ENCODE peak calls at places on chromosomes 11 and 22, in four cellular contexts. Q, N, G and T are unnamed samples.

GRCh38 chr11:89545701-89546100 is 54.5 kb upstream of the NOX4 start:
- DNase-seq in Q (no peak), N (no peak), G (no peak), T (no peak)

GRCh38 chr11:69828276-69828970 is 9.2 kb upstream of the FGF3 start:
- DNase-seq in Q (peak; percentile 81), N (no peak), G (no peak), T (no peak)

GRCh38 chr11:1384206-1384965 is 5.3 kb upstream of the BRSK2 start:
- DNase-seq in Q (no peak), N (peak; percentile 50), G (no peak), T (no peak)

GRCh38 chr11:126355926-126356897 is 726 bp downstream of the ST3GAL4 start:
- DNase-seq in Q (no peak), N (peak; percentile 22), G (peak; percentile 55), T (no peak)

GRCh38 chr11:36214976-36215687 is 74.1 kb downstream of the COMMD9 start:
- DNase-seq in Q (no peak), N (no peak), G (no peak), T (no peak)

GRCh38 chr11:23473782-23474181 is 613.5 kb upstream of the CCDC179 start:
- DNase-seq in Q (no peak), N (no peak), G (no peak), T (no peak)

GRCh38 chr11:130715085-130715932 is 201.0 kb downstream of the SNX19 start:
- DNase-seq in Q (no peak), N (no peak), G (no peak), T (no peak)

GRCh38 chr11:11456896-11457295 is 103.8 kb upstream of the CSNK2A3 start:
- DNase-seq in Q (no peak), N (no peak), G (no peak), T (no peak)

GRCh38 chr11:14764899-14765527 is 121.4 kb downstream of the PDE3B start:
- DNase-seq in Q (no peak), N (peak; percentile 57), G (no peak), T (peak; percentile 81)

GRCh38 chr11:35412285-35412684 is 7.1 kb downstream of the SLC1A2 start:
- DNase-seq in Q (peak; percentile 56), N (no peak), G (no peak), T (no peak)

GRCh38 chr22:47066616-47066905 is 304.1 kb downstream of the TBC1D22A start:
- DNase-seq in Q (no peak), N (no peak), G (no peak), T (no peak)

GRCh38 chr11:128701086-128701485 is 7.2 kb downstream of the FLI1 start:
- DNase-seq in Q (no peak), N (no peak), G (no peak), T (no peak)

GRCh38 chr22:39284983-39285382 is 34.4 kb downstream of the RPL3 start:
- DNase-seq in Q (no peak), N (no peak), G (no peak), T (no peak)

GRCh38 chr22:47187558-47187957 is 425.1 kb downstream of the TBC1D22A start:
- DNase-seq in Q (no peak), N (no peak), G (no peak), T (no peak)

GRCh38 chr11:6258141-6258540 is 1.5 kb upstream of the CCKBR start:
- DNase-seq in Q (peak; percentile 44), N (no peak), G (no peak), T (no peak)

GRCh38 chr22:46761539-46762237 is 762 bp upstream of the TBC1D22A start:
- DNase-seq in Q (peak; percentile 64), N (no peak), G (no peak), T (no peak)

GRCh38 chr11:69443138-69443967 is 38.1 kb upstream of the LINC01488 start:
- DNase-seq in Q (peak; percentile 97), N (peak; percentile 92), G (peak; percentile 93), T (peak; percentile 92)

GRCh38 chr11:13786688-13787087 is 118.2 kb downstream of the FAR1 start:
- DNase-seq in Q (no peak), N (no peak), G (no peak), T (no peak)

GRCh38 chr11:61048368-61049065 is 53.8 kb upstream of the CD5 start:
- DNase-seq in Q (no peak), N (no peak), G (no peak), T (no peak)

GRCh38 chr11:63012450-63013238 is 3.0 kb downstream of the SLC22A8 start:
- DNase-seq in Q (no peak), N (no peak), G (no peak), T (no peak)

GRCh38 chr22:49789289-49790141 is 38.2 kb downstream of the BRD1 start:
- DNase-seq in Q (no peak), N (no peak), G (peak; percentile 65), T (peak; percentile 78)

GRCh38 chr11:129352627-129353026 is 23.0 kb upstream of the BARX2 start:
- DNase-seq in Q (no peak), N (no peak), G (no peak), T (no peak)

GRCh38 chr11:86183694-86184093 is 60.9 kb upstream of the EED start:
- DNase-seq in Q (no peak), N (no peak), G (no peak), T (no peak)

GRCh38 chr22:37747090-37747714 is 50.4 kb downstream of the TRIOBP start:
- DNase-seq in Q (peak; percentile 31), N (no peak), G (peak; percentile 54), T (peak; percentile 70)

GRCh38 chr11:10302744-10303557 is 1.9 kb upstream of the ADM start:
- DNase-seq in Q (peak; percentile 79), N (peak; percentile 54), G (peak; percentile 89), T (peak; percentile 83)

GRCh38 chr11:60706931-60707330 is 7.5 kb downstream of the MS4A8 start:
- DNase-seq in Q (no peak), N (no peak), G (no peak), T (no peak)

GRCh38 chr11:67120881-67121710 is 2.0 kb downstream of the KDM2A start:
- DNase-seq in Q (no peak), N (peak; percentile 58), G (no peak), T (peak; percentile 66)

GRCh38 chr22:32700186-32700882 is 101.2 kb upstream of the TIMP3 start:
- DNase-seq in Q (peak; percentile 36), N (no peak), G (no peak), T (peak; percentile 87)

GRCh38 chr22:40325315-40325714 is 21.0 kb upstream of the ADSL start:
- DNase-seq in Q (no peak), N (no peak), G (no peak), T (no peak)

GRCh38 chr22:45671783-45672563 is at the start of gene ATXN10:
- DNase-seq in Q (peak; percentile 95), N (peak; percentile 80), G (peak; percentile 69), T (peak; percentile 68)

GRCh38 chr11:14267861-14268635 is 90.9 kb downstream of the RRAS2 start:
- DNase-seq in Q (no peak), N (no peak), G (no peak), T (no peak)

GRCh38 chr22:40175571-40176105 is 2.1 kb upstream of the TNRC6B start:
- DNase-seq in Q (no peak), N (no peak), G (no peak), T (no peak)

DNA sequence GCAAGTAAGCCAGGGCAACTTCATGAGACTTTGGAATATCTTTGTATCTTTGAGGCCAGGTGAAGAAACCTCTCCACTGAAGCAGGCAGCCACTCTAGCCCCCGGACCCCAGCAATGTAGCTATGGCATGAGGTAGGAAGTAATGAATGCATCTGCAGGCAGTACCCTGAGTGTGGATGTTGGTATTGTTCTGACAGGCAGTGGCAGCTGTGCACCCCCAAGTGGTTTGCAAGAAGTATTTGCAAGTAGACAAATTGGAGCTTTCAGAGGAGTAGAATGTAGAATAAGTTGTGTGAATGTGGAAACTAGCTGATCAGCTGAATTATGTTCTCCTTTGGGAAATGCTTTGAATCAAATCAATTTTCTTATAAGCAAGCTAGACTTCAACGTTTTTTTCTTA is 194.4 kb upstream of the PGR start:
- DNase-seq in Q (peak; percentile 34), N (no peak), G (no peak), T (no peak)
- TF ChIP-seq CTCF in Q (peak; percentile 43), N (peak; percentile 18), G (peak; percentile 55), T (peak; percentile 34)

GRCh38 chr11:72102631-72102945 is 509 bp downstream of the LAMTOR1 start:
- DNase-seq in Q (no peak), N (no peak), G (no peak), T (no peak)

GRCh38 chr11:72102946-72103753 is at the start of gene LAMTOR1:
- DNase-seq in Q (peak; percentile 99), N (peak; percentile 97), G (peak; percentile 100), T (peak; percentile 99)

GRCh38 chr11:72102162-72102561 is 935 bp downstream of the LAMTOR1 start:
- DNase-seq in Q (no peak), N (no peak), G (no peak), T (no peak)

GRCh38 chr11:72105888-72106287 is at the start of gene TOMT:
- DNase-seq in Q (no peak), N (no peak), G (no peak), T (no peak)

DNA sequence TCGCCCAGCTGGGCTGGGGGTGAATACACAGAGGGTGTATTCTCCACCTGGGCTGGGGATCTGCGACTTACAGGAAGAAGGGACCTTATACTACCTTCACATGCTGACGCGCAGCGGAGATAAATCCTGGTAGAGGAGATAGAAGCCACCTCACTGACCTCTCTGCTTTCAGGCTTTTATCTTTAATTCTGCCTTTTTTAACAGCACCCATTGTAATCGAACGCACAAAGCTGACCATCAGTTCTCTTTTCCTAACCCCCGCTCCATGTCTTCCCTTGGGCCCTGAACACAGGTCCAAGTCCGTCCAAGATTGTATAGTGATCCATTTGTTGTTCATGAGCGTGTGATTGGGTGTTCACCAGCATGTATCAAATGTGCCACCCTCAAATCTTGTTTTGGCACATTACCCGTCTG is 664 bp upstream of the LAMTOR1 start:
- DNase-seq in Q (no peak), N (no peak), G (no peak), T (no peak)
- TF ChIP-seq CTCF in Q (peak; percentile 7), N (no peak), G (no peak), T (no peak)

GRCh38 chr11:28919194-28919593 is 811.0 kb downstream of the METTL15 start:
- DNase-seq in Q (no peak), N (no peak), G (no peak), T (no peak)
- TF ChIP-seq CTCF in Q (no peak), N (no peak), G (no peak), T (no peak)

DNA sequence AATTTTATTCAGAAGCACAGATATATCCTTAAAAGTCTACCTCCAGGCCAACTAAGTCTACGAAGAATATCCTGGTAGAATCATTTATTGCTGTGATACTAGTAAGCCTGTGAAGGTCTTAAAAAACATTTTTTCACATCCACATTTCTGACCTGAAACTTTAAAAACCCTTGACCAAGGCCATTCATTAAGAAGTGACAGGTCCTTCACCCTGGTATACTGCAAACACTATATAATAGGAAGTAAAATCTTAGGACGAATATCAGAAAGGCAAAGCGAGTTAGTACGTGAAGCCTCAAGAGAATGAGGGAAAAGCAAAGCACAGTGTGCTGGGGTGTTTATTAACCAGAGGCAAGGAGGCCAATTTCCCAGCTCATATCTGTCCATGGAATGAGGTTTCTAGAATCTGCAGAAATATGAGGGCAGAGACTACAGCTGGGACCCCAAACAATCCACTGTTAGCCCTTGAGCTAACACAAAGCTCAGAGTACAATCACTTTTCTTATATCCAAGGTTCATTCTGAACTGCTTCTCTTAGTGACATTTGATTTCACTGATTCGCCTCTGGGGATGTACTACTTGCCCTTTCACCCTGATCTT is 71.0 kb downstream of the AMBRA1 start:
- DNase-seq in Q (no peak), N (no peak), G (no peak), T (no peak)
- TF ChIP-seq CTCF in Q (no peak), N (no peak), G (no peak), T (no peak)

GRCh38 chr11:57323503-57324153 is 1.1 kb downstream of the TNKS1BP1 start:
- DNase-seq in Q (no peak), N (no peak), G (no peak), T (no peak)
- TF ChIP-seq CTCF in Q (no peak), N (no peak), G (peak; percentile 14), T (peak; percentile 13)

GRCh38 chr22:20003304-20003703 is 13.3 kb downstream of the ARVCF start:
- DNase-seq in Q (no peak), N (no peak), G (no peak), T (no peak)
- TF ChIP-seq CTCF in Q (no peak), N (no peak), G (no peak), T (no peak)